ENCODE peak calls at places on chromosomes 16 and 17, in six cellular contexts. L, K, R, G, E and P are unnamed samples. For H3K4me1, the result is how much of the 10 kb centered on the place peaks cover.

GRCh38 chr16:15677447-15677846 is 27.4 kb downstream of the NDE1 start:
- DNase-seq in L (no peak), K (no peak), R (no peak), G (no peak), E (no peak), P (no peak)

GRCh38 chr17:60577147-60577925 is 22.7 kb upstream of the PPM1D start:
- DNase-seq in L (no peak), K (no peak), R (no peak), G (no peak), E (no peak), P (peak)

GRCh38 chr17:61116577-61116976 is 283.1 kb upstream of the TBX2 start:
- DNase-seq in L (no peak), K (no peak), R (no peak), G (no peak), E (no peak), P (no peak)

GRCh38 chr17:55434721-55435120 is 13.1 kb upstream of the MMD start:
- DNase-seq in L (no peak), K (no peak), R (no peak), G (no peak), E (no peak), P (no peak)

GRCh38 chr17:82239926-82240505 is 11.2 kb downstream of the SLC16A3 start:
- DNase-seq in L (no peak), K (no peak), R (no peak), G (no peak), E (no peak), P (peak)

GRCh38 chr16:84680165-84680842 is 19.5 kb upstream of the USP10 start:
- DNase-seq in L (peak), K (no peak), R (no peak), G (no peak), E (no peak), P (no peak)

GRCh38 chr17:21161498-21162393 is 35.0 kb downstream of the DHRS7B start:
- DNase-seq in L (no peak), K (peak), R (no peak), G (no peak), E (no peak), P (no peak)

GRCh38 chr17:22253007-22253406 is 560.7 kb downstream of the KCNJ18 start:
- DNase-seq in L (no peak), K (no peak), R (no peak), G (no peak), E (no peak), P (no peak)

GRCh38 chr16:19704321-19705130 is 13.5 kb downstream of the KNOP1 start:
- DNase-seq in L (no peak), K (peak), R (no peak), G (no peak), E (no peak), P (no peak)

GRCh38 chr16:84056933-84057332 is 14.3 kb upstream of the SLC38A8 start:
- DNase-seq in L (no peak), K (no peak), R (no peak), G (no peak), E (no peak), P (no peak)

GRCh38 chr16:49698931-49699715 is 156.8 kb downstream of the ZNF423 start:
- DNase-seq in L (peak), K (no peak), R (no peak), G (no peak), E (no peak), P (peak)

GRCh38 chr16:49698416-49698815 is 157.5 kb downstream of the ZNF423 start:
- DNase-seq in L (peak), K (no peak), R (no peak), G (no peak), E (no peak), P (no peak)

GRCh38 chr16:49700222-49700927 is 155.5 kb downstream of the ZNF423 start:
- DNase-seq in L (peak), K (no peak), R (no peak), G (no peak), E (no peak), P (peak)

GRCh38 chr16:49700928-49701685 is 154.8 kb downstream of the ZNF423 start:
- DNase-seq in L (no peak), K (no peak), R (no peak), G (no peak), E (no peak), P (no peak)

DNA sequence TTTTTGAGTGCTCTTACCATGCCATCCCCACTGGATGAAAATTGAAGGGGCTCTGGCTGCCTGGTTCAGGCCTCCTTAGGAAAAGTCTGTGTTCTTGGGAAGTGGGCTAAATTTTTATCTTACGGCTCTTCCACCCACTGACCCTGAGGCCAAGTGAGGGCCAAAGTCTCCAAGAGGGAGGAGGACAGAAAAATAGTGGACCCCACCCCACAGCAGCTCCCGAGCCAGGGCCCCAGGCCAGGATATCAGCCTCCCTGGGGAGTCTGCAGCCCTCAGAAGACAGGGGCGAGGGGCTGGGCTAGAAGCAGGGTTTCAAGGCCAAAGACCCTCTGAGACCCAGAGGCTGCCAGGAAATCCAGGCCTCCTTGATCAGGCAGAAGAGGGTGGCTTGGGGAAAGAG is 156.2 kb downstream of the ZNF423 start:
- DNase-seq in L (no peak), K (no peak), R (no peak), G (no peak), E (no peak), P (peak)
- H3K4me1 ChIP-seq in L (under half), K (under half), R (under half), G (under half), E (half or more), P (under half)

GRCh38 chr17:40097087-40097486 is 3.3 kb downstream of the NR1D1 start:
- DNase-seq in L (no peak), K (no peak), R (no peak), G (no peak), E (no peak), P (no peak)
- H3K27ac ChIP-seq in L (peak), K (no peak), R (peak), G (peak), E (peak), P (peak)

GRCh38 chr17:17774009-17774881 is 62.5 kb downstream of the SREBF1 start:
- DNase-seq in L (no peak), K (peak), R (no peak), G (no peak), E (no peak), P (peak)
- TF ChIP-seq CTCF in L (no peak), K (peak), R (no peak), G (peak), E (peak), P (peak)

DNA sequence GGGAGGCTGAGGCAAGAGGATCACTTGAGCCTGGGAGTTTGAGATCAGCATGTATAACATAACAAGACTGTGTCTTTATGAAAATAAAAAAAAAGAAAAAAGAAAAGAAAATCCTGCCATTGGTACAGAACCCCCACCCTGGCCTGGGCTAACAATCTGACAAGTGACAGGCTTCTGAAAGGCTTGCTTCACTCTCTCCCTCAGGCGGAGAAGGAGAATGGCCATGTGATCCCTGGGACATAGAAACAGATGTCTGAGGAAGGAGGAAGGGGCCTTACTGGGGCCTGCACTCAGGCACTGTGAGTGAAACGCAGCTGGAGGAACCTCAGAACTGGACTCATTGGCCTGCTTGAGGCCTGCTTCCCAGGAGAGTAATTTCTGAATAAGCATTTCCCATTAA is 17.5 kb downstream of the MAP3K14 start:
- DNase-seq in L (no peak), K (no peak), R (no peak), G (peak), E (no peak), P (no peak)
- H3K4me1 ChIP-seq in L (under half), K (half or more), R (half or more), G (half or more), E (half or more), P (under half)

GRCh38 chr17:49880291-49881053 is 32.6 kb upstream of the TAC4 start:
- DNase-seq in L (no peak), K (peak), R (peak), G (peak), E (peak), P (peak)
- H3K27ac ChIP-seq in L (no peak), K (no peak), R (no peak), G (no peak), E (no peak), P (no peak)

GRCh38 chr16:56828641-56829040 is 36.4 kb upstream of the SLC12A3 start:
- DNase-seq in L (no peak), K (no peak), R (no peak), G (no peak), E (no peak), P (no peak)

GRCh38 chr16:56822966-56823739 is 41.9 kb upstream of the SLC12A3 start:
- DNase-seq in L (no peak), K (no peak), R (no peak), G (no peak), E (no peak), P (no peak)

GRCh38 chr16:56824804-56825203 is 40.2 kb upstream of the SLC12A3 start:
- DNase-seq in L (no peak), K (no peak), R (no peak), G (no peak), E (no peak), P (no peak)

GRCh38 chr16:56825821-56826220 is 39.2 kb upstream of the SLC12A3 start:
- DNase-seq in L (no peak), K (no peak), R (no peak), G (no peak), E (no peak), P (no peak)

GRCh38 chr16:56824335-56824734 is 40.7 kb upstream of the SLC12A3 start:
- DNase-seq in L (no peak), K (peak), R (no peak), G (peak), E (no peak), P (no peak)
- TF ChIP-seq CTCF in L (no peak), K (no peak), R (no peak), G (peak), E (no peak), P (no peak)